ENCODE peak calls at places on chromosome 6, in nine cellular contexts. One of them, this sample, is unnamed.

GRCh38 chr6:37861452-37861851 is 41.9 kb downstream of the ZFAND3 start:
- DNase-seq in activated T-cell treated with anti-CD3 and anti-CD28 coated beads, Interleukin-2, amount 50 U/mL, for 72 hours: no peak
- DNase-seq in neuronal stem cell: no peak
- DNase-seq in GM10248: no peak
- DNase-seq in activated CD4-positive, CD25-positive, alpha-beta regulatory T cell: no peak
- DNase-seq in stimulated activated effector memory CD8-positive, alpha-beta T cell treated with anti-CD3 and anti-CD28 coated beads, Interleukin-12 subunit alpha, Interleukin-12 subunit beta, amount 100 ng/mL, for 72 hours: no peak
- DNase-seq in CD8-positive, alpha-beta memory T cell: no peak
- DNase-seq in NCI-H1694: no peak
- DNase-seq in WTC11: no peak
- DNase-seq in this sample: no peak

GRCh38 chr6:144675231-144675861 is 390.2 kb downstream of the UTRN start:
- DNase-seq in activated T-cell treated with anti-CD3 and anti-CD28 coated beads, Interleukin-2, amount 50 U/mL, for 72 hours: peak
- DNase-seq in WTC11: no peak
- DNase-seq in NCI-H1694: no peak
- DNase-seq in neuronal stem cell: no peak
- DNase-seq in stimulated activated effector memory CD8-positive, alpha-beta T cell treated with anti-CD3 and anti-CD28 coated beads, Interleukin-12 subunit alpha, Interleukin-12 subunit beta, amount 100 ng/mL, for 72 hours: peak
- DNase-seq in activated CD4-positive, CD25-positive, alpha-beta regulatory T cell: no peak
- DNase-seq in GM10248: no peak
- DNase-seq in CD8-positive, alpha-beta memory T cell: no peak
- DNase-seq in this sample: peak

GRCh38 chr6:166307082-166307980 is 861 bp downstream of the PRR18 start:
- DNase-seq in WTC11: peak
- DNase-seq in stimulated activated effector memory CD8-positive, alpha-beta T cell treated with anti-CD3 and anti-CD28 coated beads, Interleukin-12 subunit alpha, Interleukin-12 subunit beta, amount 100 ng/mL, for 72 hours: peak
- DNase-seq in CD8-positive, alpha-beta memory T cell: no peak
- DNase-seq in GM10248: peak
- DNase-seq in neuronal stem cell: peak
- DNase-seq in activated CD4-positive, CD25-positive, alpha-beta regulatory T cell: no peak
- DNase-seq in NCI-H1694: no peak
- DNase-seq in activated T-cell treated with anti-CD3 and anti-CD28 coated beads, Interleukin-2, amount 50 U/mL, for 72 hours: peak
- DNase-seq in this sample: peak

GRCh38 chr6:108944707-108945685 is 96.8 kb downstream of the ARMC2 start:
- DNase-seq in GM10248: no peak
- DNase-seq in WTC11: no peak
- DNase-seq in activated T-cell treated with anti-CD3 and anti-CD28 coated beads, Interleukin-2, amount 50 U/mL, for 72 hours: no peak
- DNase-seq in CD8-positive, alpha-beta memory T cell: no peak
- DNase-seq in neuronal stem cell: no peak
- DNase-seq in NCI-H1694: peak
- DNase-seq in activated CD4-positive, CD25-positive, alpha-beta regulatory T cell: no peak
- DNase-seq in stimulated activated effector memory CD8-positive, alpha-beta T cell treated with anti-CD3 and anti-CD28 coated beads, Interleukin-12 subunit alpha, Interleukin-12 subunit beta, amount 100 ng/mL, for 72 hours: no peak
- DNase-seq in this sample: no peak

GRCh38 chr6:156725712-156726111 is 51.5 kb upstream of the ARID1B start:
- DNase-seq in CD8-positive, alpha-beta memory T cell: no peak
- DNase-seq in neuronal stem cell: no peak
- DNase-seq in WTC11: no peak
- DNase-seq in stimulated activated effector memory CD8-positive, alpha-beta T cell treated with anti-CD3 and anti-CD28 coated beads, Interleukin-12 subunit alpha, Interleukin-12 subunit beta, amount 100 ng/mL, for 72 hours: no peak
- DNase-seq in NCI-H1694: no peak
- DNase-seq in GM10248: no peak
- DNase-seq in activated T-cell treated with anti-CD3 and anti-CD28 coated beads, Interleukin-2, amount 50 U/mL, for 72 hours: no peak
- DNase-seq in activated CD4-positive, CD25-positive, alpha-beta regulatory T cell: no peak
- DNase-seq in this sample: no peak

GRCh38 chr6:169905041-169905807 is 153.8 kb downstream of the ERMARD start:
- DNase-seq in WTC11: no peak
- DNase-seq in NCI-H1694: peak
- DNase-seq in activated CD4-positive, CD25-positive, alpha-beta regulatory T cell: no peak
- DNase-seq in neuronal stem cell: no peak
- DNase-seq in CD8-positive, alpha-beta memory T cell: no peak
- DNase-seq in stimulated activated effector memory CD8-positive, alpha-beta T cell treated with anti-CD3 and anti-CD28 coated beads, Interleukin-12 subunit alpha, Interleukin-12 subunit beta, amount 100 ng/mL, for 72 hours: no peak
- DNase-seq in GM10248: no peak
- DNase-seq in activated T-cell treated with anti-CD3 and anti-CD28 coated beads, Interleukin-2, amount 50 U/mL, for 72 hours: no peak
- DNase-seq in this sample: no peak

GRCh38 chr6:157558487-157559200 is 177.7 kb downstream of the ZDHHC14 start:
- DNase-seq in activated T-cell treated with anti-CD3 and anti-CD28 coated beads, Interleukin-2, amount 50 U/mL, for 72 hours: no peak
- DNase-seq in stimulated activated effector memory CD8-positive, alpha-beta T cell treated with anti-CD3 and anti-CD28 coated beads, Interleukin-12 subunit alpha, Interleukin-12 subunit beta, amount 100 ng/mL, for 72 hours: no peak
- DNase-seq in CD8-positive, alpha-beta memory T cell: no peak
- DNase-seq in neuronal stem cell: no peak
- DNase-seq in WTC11: no peak
- DNase-seq in NCI-H1694: no peak
- DNase-seq in GM10248: no peak
- DNase-seq in activated CD4-positive, CD25-positive, alpha-beta regulatory T cell: no peak
- DNase-seq in this sample: peak

GRCh38 chr6:153043719-153044118 is 41.2 kb upstream of the MTRF1L start:
- DNase-seq in NCI-H1694: no peak
- DNase-seq in CD8-positive, alpha-beta memory T cell: no peak
- DNase-seq in activated T-cell treated with anti-CD3 and anti-CD28 coated beads, Interleukin-2, amount 50 U/mL, for 72 hours: no peak
- DNase-seq in stimulated activated effector memory CD8-positive, alpha-beta T cell treated with anti-CD3 and anti-CD28 coated beads, Interleukin-12 subunit alpha, Interleukin-12 subunit beta, amount 100 ng/mL, for 72 hours: no peak
- DNase-seq in neuronal stem cell: no peak
- DNase-seq in WTC11: no peak
- DNase-seq in GM10248: no peak
- DNase-seq in activated CD4-positive, CD25-positive, alpha-beta regulatory T cell: no peak
- DNase-seq in this sample: peak